ENCODE peak calls at places on chromosomes 2 and 18, in seven cellular contexts. P, L, K, W, M, U and Q are unnamed samples.

GRCh38 chr2:165572155-165572554 is 102.7 kb downstream of the CSRNP3 start:
- DNase-seq in W (no peak), M (no peak), U (no peak), L (no peak), K (peak), P (no peak), Q (no peak)

GRCh38 chr2:102282646-102283045 is 28.7 kb upstream of the IL1RL1 start:
- DNase-seq in W (no peak), P (no peak), K (no peak), L (no peak), U (peak), M (no peak), Q (no peak)

GRCh38 chr2:69601179-69601612 is 42.3 kb downstream of the AAK1 start:
- DNase-seq in K (no peak), U (peak), M (no peak), W (no peak), P (peak), L (no peak), Q (no peak)

GRCh38 chr2:117613101-117613500 is 201.4 kb upstream of the DDX18 start:
- DNase-seq in K (no peak), W (no peak), L (no peak), P (no peak), M (no peak), U (no peak), Q (no peak)

GRCh38 chr2:164954954-164955701 is at the start of gene SLC38A11:
- DNase-seq in P (no peak), U (peak), K (no peak), M (no peak), W (peak), L (no peak), Q (peak)

GRCh38 chr18:621181-621580 is 24.4 kb downstream of the CLUL1 start:
- DNase-seq in L (no peak), W (no peak), U (peak), M (no peak), P (peak), K (no peak), Q (no peak)

GRCh38 chr2:26438526-26438925 is 36.8 kb downstream of the DRC1 start:
- DNase-seq in W (peak), P (no peak), K (no peak), L (no peak), U (peak), M (no peak), Q (no peak)

GRCh38 chr2:73292906-73293533 is 328 bp downstream of the EGR4 start:
- DNase-seq in W (peak), U (no peak), K (no peak), L (no peak), P (no peak), M (no peak), Q (no peak)

GRCh38 chr2:144890828-144891227 is 370.9 kb upstream of the ZEB2 start:
- DNase-seq in M (no peak), K (peak), W (peak), U (peak), L (no peak), P (peak), Q (no peak)

GRCh38 chr2:216690451-216691209 is 4.7 kb downstream of the IGFBP5 start:
- DNase-seq in K (no peak), M (no peak), W (peak), L (no peak), U (peak), P (peak), Q (peak)

GRCh38 chr2:46342566-46343315 is 45.5 kb downstream of the EPAS1 start:
- DNase-seq in L (no peak), U (no peak), M (no peak), W (no peak), P (no peak), K (no peak), Q (no peak)

GRCh38 chr2:199136241-199136640 is 321.5 kb downstream of the SATB2 start:
- DNase-seq in M (no peak), K (no peak), U (peak), W (no peak), L (no peak), P (no peak), Q (no peak)

GRCh38 chr18:62505669-62506494 is 16.9 kb upstream of the ZCCHC2 start:
- DNase-seq in M (no peak), L (no peak), K (no peak), U (peak), P (peak), W (no peak), Q (peak)

GRCh38 chr2:26735096-26735495 is 29.0 kb upstream of the SLC35F6 start:
- DNase-seq in P (peak), U (peak), K (no peak), W (no peak), M (no peak), L (no peak), Q (no peak)

GRCh38 chr18:42174909-42175308 is 219.9 kb downstream of the PIK3C3 start:
- DNase-seq in K (peak), U (peak), W (peak), M (no peak), L (no peak), P (no peak), Q (no peak)

GRCh38 chr2:166653185-166653813 is 159.2 kb upstream of the SCN7A start:
- DNase-seq in W (no peak), L (no peak), M (no peak), K (no peak), P (peak), U (no peak), Q (no peak)

GRCh38 chr2:58194451-58194850 is 46.7 kb downstream of the FANCL start:
- DNase-seq in P (no peak), K (peak), M (no peak), W (peak), U (no peak), L (no peak), Q (no peak)

GRCh38 chr2:14941151-14941631 is 308.7 kb downstream of the LRATD1 start:
- DNase-seq in U (peak), M (no peak), L (no peak), W (no peak), P (peak), K (no peak), Q (no peak)

GRCh38 chr18:35409921-35410320 is 32.8 kb upstream of the ZNF396 start:
- DNase-seq in L (no peak), U (peak), W (no peak), K (no peak), P (no peak), M (no peak), Q (no peak)

GRCh38 chr2:54636425-54637139 is 86.9 kb upstream of the EML6 start:
- DNase-seq in K (no peak), M (no peak), L (no peak), W (no peak), P (no peak), U (peak), Q (no peak)
- H3K27ac ChIP-seq in K (peak), M (no peak), L (peak), W (no peak), P (no peak), U (no peak), Q (peak)

GRCh38 chr2:238600506-238601432 is 174.0 kb downstream of the ASB1 start:
- DNase-seq in U (peak), K (no peak), L (no peak), P (no peak), W (no peak), M (no peak), Q (no peak)

GRCh38 chr2:238599549-238600505 is 173.1 kb downstream of the ASB1 start:
- DNase-seq in M (no peak), U (no peak), W (no peak), L (no peak), P (no peak), K (no peak), Q (no peak)

GRCh38 chr2:238603596-238603995 is 176.9 kb downstream of the ASB1 start:
- DNase-seq in K (no peak), U (no peak), L (no peak), W (no peak), M (no peak), P (no peak), Q (no peak)

GRCh38 chr2:238601433-238602222 is 174.9 kb downstream of the ASB1 start:
- DNase-seq in L (no peak), W (no peak), M (no peak), K (no peak), P (peak), U (peak), Q (peak)

GRCh38 chr2:238602223-238602945 is 175.7 kb downstream of the ASB1 start:
- DNase-seq in M (no peak), U (no peak), K (no peak), L (no peak), W (no peak), P (peak), Q (no peak)
- H3K27ac ChIP-seq in M (no peak), U (peak), K (no peak), L (peak), W (no peak), P (no peak), Q (no peak)

GRCh38 chr2:119436993-119437772 is 5.5 kb downstream of the TMEM37 start:
- DNase-seq in M (no peak), W (no peak), P (no peak), K (no peak), L (no peak), U (no peak), Q (no peak)

GRCh38 chr2:119435148-119435952 is 3.7 kb downstream of the TMEM37 start:
- DNase-seq in W (no peak), P (no peak), U (no peak), L (no peak), K (no peak), M (no peak), Q (no peak)

GRCh38 chr2:119433636-119434327 is 2.1 kb downstream of the TMEM37 start:
- DNase-seq in U (no peak), M (no peak), K (no peak), P (no peak), L (no peak), W (no peak), Q (no peak)

GRCh38 chr2:119434664-119435063 is 3.0 kb downstream of the TMEM37 start:
- DNase-seq in U (no peak), W (peak), M (no peak), K (no peak), L (no peak), P (no peak), Q (no peak)

GRCh38 chr2:119435953-119436297 is 4.3 kb downstream of the TMEM37 start:
- DNase-seq in M (no peak), L (no peak), K (no peak), W (no peak), U (no peak), P (no peak), Q (no peak)
- H3K27ac ChIP-seq in M (no peak), L (peak), K (no peak), W (no peak), U (no peak), P (no peak), Q (no peak)

GRCh38 chr2:43343573-43344304 is 117.3 kb upstream of the ZFP36L2 start:
- DNase-seq in M (no peak), P (peak), L (no peak), K (peak), U (peak), W (no peak), Q (peak)
- H3K27ac ChIP-seq in M (no peak), P (no peak), L (peak), K (peak), U (peak), W (no peak), Q (peak)

GRCh38 chr2:27773959-27774358 is 2.4 kb downstream of the MRPL33 start:
- DNase-seq in L (no peak), M (no peak), K (no peak), P (no peak), W (no peak), U (no peak), Q (no peak)

GRCh38 chr2:27772804-27773203 is 1.3 kb downstream of the MRPL33 start:
- DNase-seq in K (no peak), P (no peak), M (no peak), L (no peak), W (no peak), U (peak), Q (no peak)

GRCh38 chr2:27776097-27776496 is 4.6 kb downstream of the MRPL33 start:
- DNase-seq in M (no peak), P (peak), L (no peak), K (no peak), U (peak), W (no peak), Q (peak)

GRCh38 chr2:27771202-27771547 is 344 bp upstream of the MRPL33 start:
- DNase-seq in K (no peak), P (no peak), U (no peak), M (no peak), W (no peak), L (no peak), Q (no peak)

DNA sequence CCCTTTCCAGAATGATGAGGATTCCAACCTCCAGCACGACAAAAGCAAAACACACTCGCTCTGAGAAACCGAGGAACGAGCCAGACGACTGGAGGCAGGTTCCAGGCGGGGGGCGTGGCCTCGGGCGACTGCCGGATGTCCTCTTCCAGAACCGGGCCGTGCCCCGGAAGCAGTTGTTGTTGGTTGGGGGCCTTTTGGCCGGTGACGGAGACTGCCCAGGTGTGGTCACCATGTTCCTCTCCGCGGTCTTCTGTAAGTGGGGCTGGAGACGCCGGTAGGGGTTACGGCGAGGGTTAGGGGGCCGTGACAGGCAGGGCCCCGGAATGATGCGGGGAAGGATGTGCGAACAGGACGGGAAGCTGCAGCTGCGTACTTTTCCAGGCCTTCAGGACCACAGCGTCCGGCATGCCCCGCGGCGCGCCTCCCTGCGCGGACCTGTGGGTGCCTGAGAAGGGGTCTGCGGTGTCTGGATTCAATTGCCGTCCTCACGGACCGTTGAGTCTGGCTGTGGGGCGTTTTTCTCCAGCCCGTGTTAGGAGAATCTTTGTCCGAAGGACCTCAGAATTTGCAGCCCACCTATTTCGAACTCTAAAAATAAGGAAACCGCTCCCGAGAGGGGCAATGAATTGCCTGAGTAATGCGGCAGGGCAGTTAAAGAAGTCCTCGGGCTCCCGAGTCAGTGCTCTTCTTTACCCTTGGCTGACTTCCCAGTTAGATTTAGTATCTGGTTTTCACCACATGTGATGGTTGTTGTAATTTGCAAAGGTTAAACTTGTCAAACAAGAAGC is at the start of gene MRPL33:
- DNase-seq in W (peak), U (peak), P (peak), K (peak), L (peak), M (peak), Q (peak)
- H3K27ac ChIP-seq in W (peak), U (peak), P (peak), K (peak), L (peak), M (peak), Q (peak)

DNA sequence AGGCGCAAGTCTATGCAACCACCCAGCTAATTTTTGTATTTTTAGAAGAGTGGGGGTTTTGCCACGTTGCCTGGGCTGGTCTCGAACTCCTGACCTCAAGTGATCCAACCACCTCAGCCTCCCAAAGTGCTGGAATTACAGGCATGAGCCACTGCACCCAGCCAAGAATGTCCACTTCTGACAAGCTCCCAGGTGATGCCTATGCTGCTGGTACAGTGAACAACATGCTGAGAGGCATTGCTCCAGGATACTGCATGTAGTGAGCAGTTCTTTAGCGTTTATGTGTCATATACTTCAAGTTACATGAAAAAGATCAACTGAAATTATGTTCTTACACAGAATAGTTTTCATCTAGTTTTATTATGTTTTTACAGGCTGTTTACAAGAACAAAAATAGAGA is 17.2 kb upstream of the ELAC1 start:
- DNase-seq in U (no peak), P (no peak), L (no peak), M (no peak), W (no peak), K (no peak), Q (no peak)
- H3K27ac ChIP-seq in U (no peak), P (no peak), L (no peak), M (no peak), W (no peak), K (no peak), Q (no peak)

GRCh38 chr2:60939622-60940021 is 58.2 kb downstream of the REL start:
- DNase-seq in K (no peak), M (no peak), W (no peak), L (no peak), U (no peak), P (no peak), Q (no peak)
- H3K27ac ChIP-seq in K (no peak), M (no peak), W (no peak), L (no peak), U (no peak), P (no peak), Q (no peak)

GRCh38 chr2:31863867-31864266 is 146.9 kb downstream of the MEMO1 start:
- DNase-seq in W (no peak), P (no peak), L (no peak), K (no peak), U (no peak), M (no peak), Q (no peak)

GRCh38 chr2:31865215-31865614 is 145.6 kb downstream of the MEMO1 start:
- DNase-seq in K (no peak), W (no peak), L (no peak), U (no peak), M (no peak), P (no peak), Q (no peak)

GRCh38 chr2:31859959-31860358 is 150.8 kb downstream of the MEMO1 start:
- DNase-seq in M (no peak), U (no peak), W (no peak), L (no peak), P (no peak), K (no peak), Q (no peak)
- H3K27ac ChIP-seq in M (no peak), U (no peak), W (no peak), L (no peak), P (no peak), K (no peak), Q (no peak)

GRCh38 chr2:95372216-95372829 is 30.2 kb upstream of the FAHD2A start:
- DNase-seq in K (no peak), L (peak), M (no peak), W (no peak), U (no peak), P (no peak), Q (peak)
- H3K27ac ChIP-seq in K (no peak), L (no peak), M (no peak), W (no peak), U (no peak), P (no peak), Q (no peak)

GRCh38 chr18:3720818-3721545 is 271.0 kb downstream of the TGIF1 start:
- DNase-seq in M (no peak), U (no peak), P (no peak), L (no peak), W (no peak), K (no peak), Q (no peak)

GRCh38 chr18:3722662-3723433 is 272.9 kb downstream of the TGIF1 start:
- DNase-seq in P (peak), U (no peak), W (no peak), L (no peak), M (no peak), K (no peak), Q (no peak)

GRCh38 chr18:3725100-3725499 is 275.1 kb downstream of the TGIF1 start:
- DNase-seq in L (no peak), U (no peak), W (no peak), K (no peak), M (no peak), P (no peak), Q (no peak)

GRCh38 chr18:3723554-3723953 is 273.6 kb downstream of the TGIF1 start:
- DNase-seq in M (no peak), W (no peak), L (no peak), P (no peak), U (no peak), K (no peak), Q (no peak)

DNA sequence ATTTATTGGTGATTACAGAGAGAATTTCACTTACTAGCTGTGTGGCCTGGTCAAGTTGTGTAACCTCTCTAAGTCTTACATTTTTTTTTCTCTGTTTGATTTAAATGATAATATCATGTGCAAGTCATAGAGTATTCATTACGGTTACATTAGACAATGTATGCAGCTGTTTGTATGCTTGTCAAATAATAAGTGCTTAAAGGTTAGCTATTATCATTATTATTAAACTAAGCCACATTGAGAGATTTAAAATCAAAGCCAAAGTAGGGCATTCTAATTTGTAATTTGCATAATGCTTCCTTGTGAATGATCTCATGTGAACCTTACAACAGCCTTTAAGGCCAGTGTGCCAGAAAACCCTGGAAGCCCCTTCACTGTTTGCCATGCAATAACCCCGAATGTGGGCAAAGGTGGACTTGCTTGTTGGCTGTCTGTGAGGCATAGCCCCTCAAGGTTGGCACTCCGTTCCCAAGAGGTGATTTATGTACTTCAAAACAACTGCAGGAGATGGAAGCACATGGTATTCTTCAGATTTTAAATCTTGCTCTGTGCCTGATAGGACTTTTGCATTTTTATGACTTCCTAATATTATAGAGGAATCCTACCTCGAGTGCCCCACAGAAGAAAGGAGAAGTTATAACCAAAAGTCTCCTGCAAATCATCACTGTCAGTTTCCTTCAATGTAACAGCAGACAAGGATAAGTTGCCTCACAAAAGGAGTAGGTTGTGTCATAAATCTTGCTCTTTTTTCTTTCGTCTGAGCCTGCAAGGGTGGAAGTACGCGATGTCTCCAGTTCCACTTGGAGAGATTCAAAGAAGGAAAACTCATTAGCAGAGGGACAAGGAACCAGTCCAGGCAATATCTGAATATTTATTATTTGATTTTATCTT is 272.0 kb downstream of the TGIF1 start:
- DNase-seq in P (peak), W (no peak), L (no peak), U (no peak), K (no peak), M (no peak), Q (no peak)
- H3K27ac ChIP-seq in P (no peak), W (no peak), L (peak), U (no peak), K (no peak), M (no peak), Q (no peak)